ENCODE peak calls at places on chromosome 14, in four cellular contexts. Z is HCT116, J is H1, C is K562. N is an unnamed sample.

GRCh38 chr14:22900088-22900799 is 17.2 kb downstream of the REM2 start:
- DNase-seq in Z (peak; percentile 70), C (peak; percentile 91), J (no peak), N (peak; percentile 47)

GRCh38 chr14:95408731-95409471 is 89.2 kb upstream of the CLMN start:
- DNase-seq in J (no peak), Z (no peak), C (no peak), N (no peak)

GRCh38 chr14:30287579-30288445 is 271.1 kb upstream of the G2E3 start:
- DNase-seq in C (no peak), J (no peak), Z (no peak), N (no peak)

GRCh38 chr14:73567951-73568885 is 795 bp upstream of the ACOT2 start:
- DNase-seq in J (no peak), Z (no peak), C (no peak), N (no peak)

GRCh38 chr14:94707494-94707893 is 62.4 kb downstream of the GSC start:
- DNase-seq in J (peak; percentile 54), Z (no peak), C (no peak), N (no peak)

GRCh38 chr14:24858052-24858451 is 191.9 kb downstream of the STXBP6 start:
- DNase-seq in C (no peak), Z (no peak), J (no peak), N (no peak)

GRCh38 chr14:81062816-81063215 is 107.4 kb downstream of the TSHR start:
- DNase-seq in C (peak; percentile 38), Z (peak; percentile 21), J (peak; percentile 7), N (peak; percentile 1)

GRCh38 chr14:65186951-65187350 is 84.6 kb upstream of the MAX start:
- DNase-seq in Z (no peak), C (no peak), J (no peak), N (no peak)

GRCh38 chr14:65840786-65841185 is 428.3 kb downstream of the FUT8 start:
- DNase-seq in Z (no peak), J (no peak), C (no peak), N (no peak)

GRCh38 chr14:64350091-64350490 is 38.1 kb upstream of the MTHFD1 start:
- DNase-seq in J (no peak), Z (no peak), C (no peak), N (no peak)

GRCh38 chr14:93089501-93090269 is 26.0 kb downstream of the ITPK1 start:
- DNase-seq in J (no peak), Z (no peak), C (no peak), N (no peak)

GRCh38 chr14:89915114-89915878 is 39.2 kb downstream of the EFCAB11 start:
- DNase-seq in J (no peak), Z (peak; percentile 57), C (peak; percentile 52), N (peak; percentile 25)

GRCh38 chr14:84209021-84209420 is 1320.9 kb upstream of the FLRT2 start:
- DNase-seq in Z (no peak), C (no peak), J (no peak), N (no peak)

GRCh38 chr14:50012644-50013043 is 103.7 kb downstream of the VCPKMT start:
- DNase-seq in C (no peak), J (no peak), Z (no peak), N (no peak)

GRCh38 chr14:39467889-39468524 is 35.8 kb upstream of the FBXO33 start:
- DNase-seq in J (peak; percentile 33), Z (peak; percentile 55), C (peak; percentile 41), N (no peak)

GRCh38 chr14:68379510-68380303 is 413.2 kb downstream of the ZFP36L1 start:
- DNase-seq in C (no peak), Z (no peak), J (no peak), N (no peak)

GRCh38 chr14:50064993-50065392 is 51.4 kb downstream of the VCPKMT start:
- DNase-seq in Z (no peak), J (no peak), C (no peak), N (peak; percentile 98)

GRCh38 chr14:59438148-59438766 is 26.9 kb downstream of the GPR135 start:
- DNase-seq in J (no peak), Z (no peak), C (no peak), N (no peak)

GRCh38 chr14:21399311-21399870 is 15.6 kb upstream of the SUPT16H start:
- DNase-seq in J (no peak), C (no peak), Z (no peak), N (no peak)
- TF ChIP-seq SRF in J (no peak), C (no peak), Z (no peak), N (no peak)

DNA sequence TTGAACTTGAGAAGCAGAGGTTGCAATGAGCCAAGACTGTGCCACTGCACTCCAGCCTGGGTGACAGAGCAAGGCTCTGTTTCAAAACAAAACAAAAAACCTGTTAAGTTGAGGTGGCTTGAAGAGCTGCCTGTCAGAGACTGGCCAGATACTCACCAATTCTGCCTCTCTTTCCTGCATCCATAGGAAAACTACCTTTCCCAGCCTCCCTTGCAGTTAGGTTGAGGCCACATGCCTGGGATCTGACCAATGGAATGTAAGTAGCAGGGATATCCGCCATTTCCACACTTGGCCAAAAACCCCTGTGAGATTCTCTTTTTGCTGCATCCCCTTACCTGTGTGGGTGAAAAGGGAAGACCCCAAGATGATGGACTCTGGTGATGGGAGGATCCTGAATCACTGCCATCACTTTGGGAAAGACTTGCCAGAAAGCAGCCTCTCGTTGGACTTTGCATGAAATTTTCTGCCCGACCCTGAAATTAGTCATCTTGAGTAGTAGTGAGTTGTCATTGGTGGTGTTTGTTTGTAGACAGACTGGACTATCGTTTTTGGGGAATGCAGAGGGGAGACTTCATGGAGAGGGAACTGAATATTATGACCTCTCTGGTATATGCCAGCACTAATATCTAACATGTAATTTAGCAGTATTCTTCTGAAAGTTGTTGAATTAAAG is 14.0 kb downstream of the GPR68 start:
- DNase-seq in C (no peak), Z (no peak), J (no peak), N (no peak)
- TF ChIP-seq SRF in C (no peak), Z (no peak), J (no peak), N (no peak)

GRCh38 chr14:56874375-56874774 is 64.1 kb upstream of the OTX2 start:
- DNase-seq in Z (peak; percentile 26), J (no peak), C (peak; percentile 36), N (no peak)
- TF ChIP-seq SRF in Z (no peak), J (no peak), C (no peak), N (no peak)

DNA sequence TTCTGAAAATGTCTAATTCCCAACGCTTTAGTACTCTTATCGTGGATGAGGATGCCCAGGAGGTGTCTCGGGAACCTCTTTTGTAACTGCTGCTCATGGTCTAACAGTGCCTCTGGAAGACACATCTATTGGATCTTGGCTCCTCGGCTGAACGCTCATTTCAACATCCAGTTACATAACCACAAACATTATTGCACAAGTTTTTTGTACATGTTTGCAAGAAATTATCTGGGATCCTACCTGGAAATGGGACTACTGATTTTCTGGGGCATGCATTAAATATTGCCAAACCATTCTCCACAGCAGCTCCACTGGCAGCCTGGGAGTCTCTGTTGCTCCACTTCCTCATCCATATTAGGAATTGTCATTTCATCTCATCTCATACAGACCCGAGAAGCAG is 117.5 kb upstream of the EVL start:
- DNase-seq in Z (no peak), J (no peak), C (no peak), N (no peak)
- TF ChIP-seq SRF in Z (no peak), J (no peak), C (no peak), N (no peak)

GRCh38 chr14:85415015-85415712 is 114.8 kb upstream of the FLRT2 start:
- DNase-seq in Z (no peak), J (peak; percentile 17), C (no peak), N (no peak)
- TF ChIP-seq SRF in Z (no peak), J (no peak), C (no peak), N (no peak)

GRCh38 chr14:35492569-35493014 is 41.4 kb upstream of the INSM2 start:
- DNase-seq in Z (no peak), J (no peak), C (no peak), N (no peak)
- TF ChIP-seq SRF in Z (no peak), J (no peak), C (no peak), N (no peak)

N was measured in GM12878.